ENCODE peak calls at places on chromosomes 11 and 22, in ten cellular contexts. One of them, this sample, is unnamed.

GRCh38 chr11:116837231-116838091 is at the start of gene APOA1:
- DNase-seq in Caki2: no peak
- DNase-seq in stimulated activated CD4-positive, alpha-beta T cell treated with anti-CD3 and anti-CD28 coated beads, Interleukin-12 subunit alpha, Interleukin-12 subunit beta, amount 100 ng/mL, for 48 hours: no peak
- DNase-seq in activated T-cell treated with anti-CD3 and anti-CD28 coated beads for 48 hours: no peak
- DNase-seq in HFF-Myc: no peak
- DNase-seq in hypothalamus: no peak
- DNase-seq in ureter: no peak
- DNase-seq in naive thymus-derived CD4-positive, alpha-beta T cell: no peak
- DNase-seq in GM20000: no peak
- DNase-seq in NCI-H2081: no peak
- DNase-seq in this sample: no peak

GRCh38 chr11:120182790-120183491 is 27.9 kb upstream of the OAF start:
- DNase-seq in NCI-H2081: no peak
- DNase-seq in GM20000: no peak
- DNase-seq in ureter: peak; percentile 42
- DNase-seq in activated T-cell treated with anti-CD3 and anti-CD28 coated beads for 48 hours: no peak
- DNase-seq in stimulated activated CD4-positive, alpha-beta T cell treated with anti-CD3 and anti-CD28 coated beads, Interleukin-12 subunit alpha, Interleukin-12 subunit beta, amount 100 ng/mL, for 48 hours: no peak
- DNase-seq in Caki2: no peak
- DNase-seq in naive thymus-derived CD4-positive, alpha-beta T cell: no peak
- DNase-seq in hypothalamus: no peak
- DNase-seq in HFF-Myc: no peak
- DNase-seq in this sample: no peak

GRCh38 chr11:23103403-23103802 is 243.1 kb upstream of the CCDC179 start:
- DNase-seq in ureter: no peak
- DNase-seq in HFF-Myc: no peak
- DNase-seq in hypothalamus: no peak
- DNase-seq in activated T-cell treated with anti-CD3 and anti-CD28 coated beads for 48 hours: no peak
- DNase-seq in stimulated activated CD4-positive, alpha-beta T cell treated with anti-CD3 and anti-CD28 coated beads, Interleukin-12 subunit alpha, Interleukin-12 subunit beta, amount 100 ng/mL, for 48 hours: no peak
- DNase-seq in NCI-H2081: no peak
- DNase-seq in naive thymus-derived CD4-positive, alpha-beta T cell: no peak
- DNase-seq in GM20000: no peak
- DNase-seq in Caki2: no peak
- DNase-seq in this sample: no peak

GRCh38 chr22:27718186-27719032 is 83.1 kb downstream of the MN1 start:
- DNase-seq in HFF-Myc: peak; percentile 84
- DNase-seq in stimulated activated CD4-positive, alpha-beta T cell treated with anti-CD3 and anti-CD28 coated beads, Interleukin-12 subunit alpha, Interleukin-12 subunit beta, amount 100 ng/mL, for 48 hours: no peak
- DNase-seq in naive thymus-derived CD4-positive, alpha-beta T cell: no peak
- DNase-seq in GM20000: no peak
- DNase-seq in ureter: peak; percentile 64
- DNase-seq in NCI-H2081: no peak
- DNase-seq in Caki2: peak; percentile 98
- DNase-seq in hypothalamus: no peak
- DNase-seq in activated T-cell treated with anti-CD3 and anti-CD28 coated beads for 48 hours: no peak
- DNase-seq in this sample: no peak

GRCh38 chr11:34234086-34234740 is 123.6 kb downstream of the ABTB2 start:
- DNase-seq in ureter: peak; percentile 51
- DNase-seq in stimulated activated CD4-positive, alpha-beta T cell treated with anti-CD3 and anti-CD28 coated beads, Interleukin-12 subunit alpha, Interleukin-12 subunit beta, amount 100 ng/mL, for 48 hours: peak; percentile 66
- DNase-seq in activated T-cell treated with anti-CD3 and anti-CD28 coated beads for 48 hours: peak; percentile 68
- DNase-seq in HFF-Myc: peak; percentile 36
- DNase-seq in Caki2: peak; percentile 87
- DNase-seq in hypothalamus: no peak
- DNase-seq in NCI-H2081: no peak
- DNase-seq in naive thymus-derived CD4-positive, alpha-beta T cell: peak; percentile 77
- DNase-seq in GM20000: peak; percentile 59
- DNase-seq in this sample: no peak

GRCh38 chr11:106234794-106235193 is 157.3 kb downstream of the AASDHPPT start:
- DNase-seq in naive thymus-derived CD4-positive, alpha-beta T cell: no peak
- DNase-seq in hypothalamus: no peak
- DNase-seq in Caki2: no peak
- DNase-seq in HFF-Myc: no peak
- DNase-seq in GM20000: no peak
- DNase-seq in ureter: no peak
- DNase-seq in activated T-cell treated with anti-CD3 and anti-CD28 coated beads for 48 hours: no peak
- DNase-seq in stimulated activated CD4-positive, alpha-beta T cell treated with anti-CD3 and anti-CD28 coated beads, Interleukin-12 subunit alpha, Interleukin-12 subunit beta, amount 100 ng/mL, for 48 hours: no peak
- DNase-seq in NCI-H2081: no peak
- DNase-seq in this sample: no peak

GRCh38 chr11:4025957-4026324 is 68.7 kb upstream of the RRM1 start:
- DNase-seq in ureter: no peak
- DNase-seq in activated T-cell treated with anti-CD3 and anti-CD28 coated beads for 48 hours: no peak
- DNase-seq in HFF-Myc: no peak
- DNase-seq in GM20000: no peak
- DNase-seq in Caki2: no peak
- DNase-seq in hypothalamus: no peak
- DNase-seq in NCI-H2081: no peak
- DNase-seq in naive thymus-derived CD4-positive, alpha-beta T cell: no peak
- DNase-seq in stimulated activated CD4-positive, alpha-beta T cell treated with anti-CD3 and anti-CD28 coated beads, Interleukin-12 subunit alpha, Interleukin-12 subunit beta, amount 100 ng/mL, for 48 hours: no peak
- DNase-seq in this sample: no peak

GRCh38 chr11:44456544-44457270 is 108.8 kb upstream of the CD82 start:
- DNase-seq in hypothalamus: peak; percentile 1
- DNase-seq in stimulated activated CD4-positive, alpha-beta T cell treated with anti-CD3 and anti-CD28 coated beads, Interleukin-12 subunit alpha, Interleukin-12 subunit beta, amount 100 ng/mL, for 48 hours: no peak
- DNase-seq in NCI-H2081: no peak
- DNase-seq in Caki2: no peak
- DNase-seq in GM20000: no peak
- DNase-seq in ureter: no peak
- DNase-seq in activated T-cell treated with anti-CD3 and anti-CD28 coated beads for 48 hours: no peak
- DNase-seq in HFF-Myc: no peak
- DNase-seq in naive thymus-derived CD4-positive, alpha-beta T cell: no peak
- DNase-seq in this sample: no peak

GRCh38 chr11:64044730-64045386 is 9.1 kb downstream of the FLRT1 start:
- DNase-seq in hypothalamus: peak; percentile 77
- DNase-seq in activated T-cell treated with anti-CD3 and anti-CD28 coated beads for 48 hours: no peak
- DNase-seq in Caki2: no peak
- DNase-seq in ureter: no peak
- DNase-seq in HFF-Myc: no peak
- DNase-seq in NCI-H2081: peak; percentile 66
- DNase-seq in GM20000: no peak
- DNase-seq in stimulated activated CD4-positive, alpha-beta T cell treated with anti-CD3 and anti-CD28 coated beads, Interleukin-12 subunit alpha, Interleukin-12 subunit beta, amount 100 ng/mL, for 48 hours: no peak
- DNase-seq in naive thymus-derived CD4-positive, alpha-beta T cell: no peak
- DNase-seq in this sample: no peak

GRCh38 chr11:35567737-35568465 is 42.5 kb upstream of the PAMR1 start:
- DNase-seq in ureter: peak; percentile 54
- DNase-seq in hypothalamus: no peak
- DNase-seq in NCI-H2081: no peak
- DNase-seq in activated T-cell treated with anti-CD3 and anti-CD28 coated beads for 48 hours: no peak
- DNase-seq in naive thymus-derived CD4-positive, alpha-beta T cell: no peak
- DNase-seq in HFF-Myc: no peak
- DNase-seq in GM20000: no peak
- DNase-seq in Caki2: no peak
- DNase-seq in stimulated activated CD4-positive, alpha-beta T cell treated with anti-CD3 and anti-CD28 coated beads, Interleukin-12 subunit alpha, Interleukin-12 subunit beta, amount 100 ng/mL, for 48 hours: no peak
- DNase-seq in this sample: no peak

GRCh38 chr22:32843300-32843699 is 41.8 kb downstream of the TIMP3 start:
- DNase-seq in HFF-Myc: no peak
- DNase-seq in Caki2: no peak
- DNase-seq in ureter: no peak
- DNase-seq in NCI-H2081: no peak
- DNase-seq in stimulated activated CD4-positive, alpha-beta T cell treated with anti-CD3 and anti-CD28 coated beads, Interleukin-12 subunit alpha, Interleukin-12 subunit beta, amount 100 ng/mL, for 48 hours: no peak
- DNase-seq in activated T-cell treated with anti-CD3 and anti-CD28 coated beads for 48 hours: no peak
- DNase-seq in hypothalamus: no peak
- DNase-seq in naive thymus-derived CD4-positive, alpha-beta T cell: no peak
- DNase-seq in GM20000: no peak
- DNase-seq in this sample: no peak

GRCh38 chr11:134538793-134539192 is 126.8 kb upstream of the B3GAT1 start:
- DNase-seq in GM20000: no peak
- DNase-seq in Caki2: no peak
- DNase-seq in hypothalamus: no peak
- DNase-seq in NCI-H2081: no peak
- DNase-seq in HFF-Myc: no peak
- DNase-seq in stimulated activated CD4-positive, alpha-beta T cell treated with anti-CD3 and anti-CD28 coated beads, Interleukin-12 subunit alpha, Interleukin-12 subunit beta, amount 100 ng/mL, for 48 hours: no peak
- DNase-seq in naive thymus-derived CD4-positive, alpha-beta T cell: no peak
- DNase-seq in activated T-cell treated with anti-CD3 and anti-CD28 coated beads for 48 hours: no peak
- DNase-seq in ureter: peak; percentile 36
- DNase-seq in this sample: no peak

GRCh38 chr22:32708835-32709234 is 92.7 kb upstream of the TIMP3 start:
- DNase-seq in GM20000: no peak
- DNase-seq in Caki2: no peak
- DNase-seq in NCI-H2081: no peak
- DNase-seq in HFF-Myc: no peak
- DNase-seq in naive thymus-derived CD4-positive, alpha-beta T cell: no peak
- DNase-seq in activated T-cell treated with anti-CD3 and anti-CD28 coated beads for 48 hours: no peak
- DNase-seq in stimulated activated CD4-positive, alpha-beta T cell treated with anti-CD3 and anti-CD28 coated beads, Interleukin-12 subunit alpha, Interleukin-12 subunit beta, amount 100 ng/mL, for 48 hours: no peak
- DNase-seq in hypothalamus: no peak
- DNase-seq in ureter: no peak
- DNase-seq in this sample: no peak

GRCh38 chr11:35151241-35151640 is 12.3 kb downstream of the CD44 start:
- DNase-seq in Caki2: no peak
- DNase-seq in naive thymus-derived CD4-positive, alpha-beta T cell: no peak
- DNase-seq in NCI-H2081: no peak
- DNase-seq in stimulated activated CD4-positive, alpha-beta T cell treated with anti-CD3 and anti-CD28 coated beads, Interleukin-12 subunit alpha, Interleukin-12 subunit beta, amount 100 ng/mL, for 48 hours: no peak
- DNase-seq in GM20000: no peak
- DNase-seq in ureter: no peak
- DNase-seq in activated T-cell treated with anti-CD3 and anti-CD28 coated beads for 48 hours: no peak
- DNase-seq in hypothalamus: no peak
- DNase-seq in HFF-Myc: no peak
- DNase-seq in this sample: no peak

GRCh38 chr22:36384766-36385400 is 2.9 kb downstream of the MYH9 start:
- DNase-seq in Caki2: peak; percentile 55
- DNase-seq in hypothalamus: no peak
- DNase-seq in activated T-cell treated with anti-CD3 and anti-CD28 coated beads for 48 hours: no peak
- DNase-seq in GM20000: no peak
- DNase-seq in stimulated activated CD4-positive, alpha-beta T cell treated with anti-CD3 and anti-CD28 coated beads, Interleukin-12 subunit alpha, Interleukin-12 subunit beta, amount 100 ng/mL, for 48 hours: no peak
- DNase-seq in naive thymus-derived CD4-positive, alpha-beta T cell: no peak
- DNase-seq in NCI-H2081: no peak
- DNase-seq in HFF-Myc: no peak
- DNase-seq in ureter: no peak
- DNase-seq in this sample: no peak